ENCODE peak calls at places on chromosomes 6 and 20, in seven cellular contexts. M is dorsolateral prefrontal cortex, N is EL, Q is nucleus accumbens, R is glutamatergic neuron, E is CD14-positive monocyte, H is adipocyte. F is an unnamed sample.
A peak's percentile ranks its signal among the peaks of the same experiment; 100 is the strongest.

GRCh38 chr6:44327096-44327495 is 13.9 kb upstream of the AARS2 start:
- DNase-seq in R (no peak), N (no peak), H (no peak), Q (no peak), M (no peak), E (no peak), F (no peak)

GRCh38 chr6:113120214-113120576 is 737.0 kb upstream of the MARCKS start:
- DNase-seq in Q (no peak), H (peak; percentile 93), E (no peak), R (no peak), N (peak; percentile 95), M (no peak), F (no peak)

GRCh38 chr6:39565948-39566347 is 159.3 kb downstream of the KIF6 start:
- DNase-seq in H (peak; percentile 38), R (no peak), E (no peak), N (no peak), Q (no peak), M (no peak), F (no peak)

GRCh38 chr6:128438311-128438916 is 82.0 kb downstream of the PTPRK start:
- DNase-seq in N (no peak), R (no peak), M (no peak), E (no peak), H (peak; percentile 12), Q (no peak), F (peak; percentile 89)

GRCh38 chr20:9206486-9206885 is 137.6 kb downstream of the PLCB4 start:
- DNase-seq in N (no peak), R (no peak), Q (no peak), E (no peak), M (no peak), H (no peak), F (peak; percentile 91)

GRCh38 chr6:30686908-30687658 is 638 bp upstream of the PPP1R18 start:
- DNase-seq in R (peak; percentile 100), H (peak; percentile 96), M (peak; percentile 75), E (peak; percentile 98), Q (peak; percentile 40), N (peak; percentile 98), F (peak; percentile 97)

GRCh38 chr6:165716886-165717285 is 53.8 kb upstream of the PDE10A start:
- DNase-seq in N (no peak), E (no peak), Q (no peak), M (no peak), H (no peak), R (no peak), F (no peak)

GRCh38 chr20:52031574-52032303 is 159.8 kb downstream of the ZFP64 start:
- DNase-seq in N (peak; percentile 89), Q (no peak), R (no peak), H (peak; percentile 69), M (no peak), E (no peak), F (no peak)

GRCh38 chr6:14706378-14706929 is 539.4 kb upstream of the JARID2 start:
- DNase-seq in M (peak; percentile 44), R (no peak), E (peak; percentile 73), H (peak; percentile 94), N (peak; percentile 99), Q (no peak), F (no peak)

GRCh38 chr20:401682-402495 is 6.2 kb upstream of the RBCK1 start:
- DNase-seq in R (no peak), H (peak; percentile 47), E (no peak), M (no peak), Q (no peak), N (peak; percentile 67), F (peak; percentile 57)

GRCh38 chr6:44189257-44189656 is 27.5 kb upstream of the MYMX start:
- DNase-seq in M (no peak), E (no peak), H (no peak), R (no peak), N (no peak), Q (no peak), F (no peak)

GRCh38 chr6:6872924-6873344 is 234.8 kb upstream of the RREB1 start:
- DNase-seq in E (no peak), R (no peak), Q (no peak), M (no peak), H (no peak), N (no peak), F (no peak)

GRCh38 chr20:47355489-47356219 is 845 bp downstream of the ZMYND8 start:
- DNase-seq in Q (peak; percentile 29), E (no peak), N (no peak), R (no peak), M (no peak), H (peak; percentile 16), F (peak; percentile 49)

GRCh38 chr20:23753589-23753988 is 2.9 kb upstream of the CST1 start:
- DNase-seq in H (no peak), Q (no peak), R (no peak), M (no peak), N (peak; percentile 7), E (no peak), F (no peak)

GRCh38 chr6:106387875-106388274 is 27.4 kb downstream of the CRYBG1 start:
- DNase-seq in E (no peak), R (no peak), H (no peak), M (no peak), N (no peak), Q (no peak), F (no peak)

GRCh38 chr20:11676618-11677289 is 240.9 kb upstream of the BTBD3 start:
- DNase-seq in Q (peak; percentile 6), N (peak; percentile 52), H (peak; percentile 64), E (no peak), M (peak; percentile 65), R (peak; percentile 86), F (peak; percentile 77)

F was measured in NCI-H69.